ENCODE peak calls at places on chromosomes 3 and 15, in five cellular contexts. One of them, this sample, is unnamed.

GRCh38 chr3:101095703-101096102 is 102.5 kb upstream of the ABI3BP start:
- DNase-seq in stimulated activated CD4-positive, alpha-beta T cell treated with anti-CD3 and anti-CD28 coated beads, Interleukin-4, amount 100 ng/mL, for 48 hours: no peak
- DNase-seq in body of pancreas: no peak
- DNase-seq in GM12864: no peak
- DNase-seq in effector memory CD4-positive, alpha-beta T cell: no peak
- DNase-seq in this sample: no peak

GRCh38 chr3:43773273-43774104 is 82.8 kb downstream of the ABHD5 start:
- DNase-seq in GM12864: no peak
- DNase-seq in stimulated activated CD4-positive, alpha-beta T cell treated with anti-CD3 and anti-CD28 coated beads, Interleukin-4, amount 100 ng/mL, for 48 hours: no peak
- DNase-seq in body of pancreas: no peak
- DNase-seq in effector memory CD4-positive, alpha-beta T cell: peak
- DNase-seq in this sample: no peak

GRCh38 chr3:153783106-153783505 is 338.1 kb upstream of the ARHGEF26 start:
- DNase-seq in GM12864: no peak
- DNase-seq in stimulated activated CD4-positive, alpha-beta T cell treated with anti-CD3 and anti-CD28 coated beads, Interleukin-4, amount 100 ng/mL, for 48 hours: no peak
- DNase-seq in effector memory CD4-positive, alpha-beta T cell: no peak
- DNase-seq in body of pancreas: no peak
- DNase-seq in this sample: no peak

GRCh38 chr3:130820976-130821375 is 72.9 kb upstream of the ATP2C1 start:
- DNase-seq in GM12864: no peak
- DNase-seq in body of pancreas: no peak
- DNase-seq in stimulated activated CD4-positive, alpha-beta T cell treated with anti-CD3 and anti-CD28 coated beads, Interleukin-4, amount 100 ng/mL, for 48 hours: no peak
- DNase-seq in effector memory CD4-positive, alpha-beta T cell: no peak
- DNase-seq in this sample: peak

GRCh38 chr15:101642361-101642760 is 9.8 kb downstream of the TM2D3 start:
- DNase-seq in stimulated activated CD4-positive, alpha-beta T cell treated with anti-CD3 and anti-CD28 coated beads, Interleukin-4, amount 100 ng/mL, for 48 hours: no peak
- DNase-seq in effector memory CD4-positive, alpha-beta T cell: no peak
- DNase-seq in body of pancreas: no peak
- DNase-seq in GM12864: no peak
- DNase-seq in this sample: no peak

GRCh38 chr3:158802399-158803023 is 657 bp downstream of the MFSD1 start:
- DNase-seq in effector memory CD4-positive, alpha-beta T cell: peak
- DNase-seq in stimulated activated CD4-positive, alpha-beta T cell treated with anti-CD3 and anti-CD28 coated beads, Interleukin-4, amount 100 ng/mL, for 48 hours: no peak
- DNase-seq in body of pancreas: no peak
- DNase-seq in GM12864: no peak
- DNase-seq in this sample: peak

GRCh38 chr15:20643024-20643770 is 101.6 kb upstream of the GOLGA6L6 start:
- DNase-seq in stimulated activated CD4-positive, alpha-beta T cell treated with anti-CD3 and anti-CD28 coated beads, Interleukin-4, amount 100 ng/mL, for 48 hours: no peak
- DNase-seq in effector memory CD4-positive, alpha-beta T cell: no peak
- DNase-seq in GM12864: no peak
- DNase-seq in body of pancreas: no peak
- DNase-seq in this sample: no peak

GRCh38 chr15:29039466-29040366 is 153.9 kb downstream of the APBA2 start:
- DNase-seq in effector memory CD4-positive, alpha-beta T cell: no peak
- DNase-seq in stimulated activated CD4-positive, alpha-beta T cell treated with anti-CD3 and anti-CD28 coated beads, Interleukin-4, amount 100 ng/mL, for 48 hours: no peak
- DNase-seq in GM12864: no peak
- DNase-seq in body of pancreas: no peak
- DNase-seq in this sample: no peak

GRCh38 chr3:120471643-120472042 is 20.9 kb upstream of the FSTL1 start:
- DNase-seq in body of pancreas: no peak
- DNase-seq in effector memory CD4-positive, alpha-beta T cell: no peak
- DNase-seq in GM12864: no peak
- DNase-seq in stimulated activated CD4-positive, alpha-beta T cell treated with anti-CD3 and anti-CD28 coated beads, Interleukin-4, amount 100 ng/mL, for 48 hours: no peak
- DNase-seq in this sample: no peak

GRCh38 chr15:59879506-59879905 is 124.6 kb upstream of the FOXB1 start:
- DNase-seq in stimulated activated CD4-positive, alpha-beta T cell treated with anti-CD3 and anti-CD28 coated beads, Interleukin-4, amount 100 ng/mL, for 48 hours: no peak
- DNase-seq in GM12864: no peak
- DNase-seq in body of pancreas: no peak
- DNase-seq in effector memory CD4-positive, alpha-beta T cell: no peak
- DNase-seq in this sample: no peak

GRCh38 chr15:70419046-70419445 is 321.3 kb upstream of the TLE3 start:
- DNase-seq in body of pancreas: no peak
- DNase-seq in effector memory CD4-positive, alpha-beta T cell: no peak
- DNase-seq in GM12864: no peak
- DNase-seq in stimulated activated CD4-positive, alpha-beta T cell treated with anti-CD3 and anti-CD28 coated beads, Interleukin-4, amount 100 ng/mL, for 48 hours: no peak
- DNase-seq in this sample: no peak

GRCh38 chr3:48593337-48593736 is 1.8 kb downstream of the COL7A1 start:
- DNase-seq in GM12864: no peak
- DNase-seq in stimulated activated CD4-positive, alpha-beta T cell treated with anti-CD3 and anti-CD28 coated beads, Interleukin-4, amount 100 ng/mL, for 48 hours: no peak
- DNase-seq in body of pancreas: no peak
- DNase-seq in effector memory CD4-positive, alpha-beta T cell: no peak
- DNase-seq in this sample: no peak

GRCh38 chr3:8589880-8590556 is 54.6 kb downstream of the SSUH2 start:
- DNase-seq in stimulated activated CD4-positive, alpha-beta T cell treated with anti-CD3 and anti-CD28 coated beads, Interleukin-4, amount 100 ng/mL, for 48 hours: no peak
- DNase-seq in effector memory CD4-positive, alpha-beta T cell: no peak
- DNase-seq in body of pancreas: no peak
- DNase-seq in GM12864: no peak
- DNase-seq in this sample: no peak

GRCh38 chr3:153626158-153626557 is 464.1 kb downstream of the RAP2B start:
- DNase-seq in stimulated activated CD4-positive, alpha-beta T cell treated with anti-CD3 and anti-CD28 coated beads, Interleukin-4, amount 100 ng/mL, for 48 hours: no peak
- DNase-seq in effector memory CD4-positive, alpha-beta T cell: no peak
- DNase-seq in GM12864: no peak
- DNase-seq in body of pancreas: no peak
- DNase-seq in this sample: no peak

GRCh38 chr3:194064380-194065118 is 71.4 kb upstream of the HES1 start:
- DNase-seq in effector memory CD4-positive, alpha-beta T cell: no peak
- DNase-seq in body of pancreas: no peak
- DNase-seq in GM12864: no peak
- DNase-seq in stimulated activated CD4-positive, alpha-beta T cell treated with anti-CD3 and anti-CD28 coated beads, Interleukin-4, amount 100 ng/mL, for 48 hours: no peak
- DNase-seq in this sample: no peak

GRCh38 chr3:9247361-9248231 is 1.9 kb downstream of the SRGAP3 start:
- DNase-seq in GM12864: no peak
- DNase-seq in body of pancreas: no peak
- DNase-seq in effector memory CD4-positive, alpha-beta T cell: no peak
- DNase-seq in stimulated activated CD4-positive, alpha-beta T cell treated with anti-CD3 and anti-CD28 coated beads, Interleukin-4, amount 100 ng/mL, for 48 hours: no peak
- DNase-seq in this sample: no peak

GRCh38 chr15:36612063-36612788 is 32.8 kb downstream of the CDIN1 start:
- DNase-seq in GM12864: no peak
- DNase-seq in stimulated activated CD4-positive, alpha-beta T cell treated with anti-CD3 and anti-CD28 coated beads, Interleukin-4, amount 100 ng/mL, for 48 hours: no peak
- DNase-seq in body of pancreas: no peak
- DNase-seq in effector memory CD4-positive, alpha-beta T cell: no peak
- DNase-seq in this sample: peak

GRCh38 chr3:129106320-129106719 is 15.3 kb downstream of the RAB43 start:
- DNase-seq in stimulated activated CD4-positive, alpha-beta T cell treated with anti-CD3 and anti-CD28 coated beads, Interleukin-4, amount 100 ng/mL, for 48 hours: no peak
- DNase-seq in body of pancreas: no peak
- DNase-seq in effector memory CD4-positive, alpha-beta T cell: no peak
- DNase-seq in GM12864: no peak
- DNase-seq in this sample: peak

GRCh38 chr3:131988209-131988608 is 46.6 kb downstream of the CPNE4 start:
- DNase-seq in body of pancreas: no peak
- DNase-seq in stimulated activated CD4-positive, alpha-beta T cell treated with anti-CD3 and anti-CD28 coated beads, Interleukin-4, amount 100 ng/mL, for 48 hours: no peak
- DNase-seq in GM12864: no peak
- DNase-seq in effector memory CD4-positive, alpha-beta T cell: no peak
- DNase-seq in this sample: no peak

GRCh38 chr15:90149609-90150340 is 47.5 kb upstream of the IDH2 start:
- DNase-seq in stimulated activated CD4-positive, alpha-beta T cell treated with anti-CD3 and anti-CD28 coated beads, Interleukin-4, amount 100 ng/mL, for 48 hours: no peak
- DNase-seq in GM12864: no peak
- DNase-seq in effector memory CD4-positive, alpha-beta T cell: no peak
- DNase-seq in body of pancreas: no peak
- DNase-seq in this sample: no peak

GRCh38 chr15:44801368-44801767 is 65.0 kb downstream of the TRIM69 start:
- DNase-seq in body of pancreas: no peak
- DNase-seq in effector memory CD4-positive, alpha-beta T cell: no peak
- DNase-seq in GM12864: no peak
- DNase-seq in stimulated activated CD4-positive, alpha-beta T cell treated with anti-CD3 and anti-CD28 coated beads, Interleukin-4, amount 100 ng/mL, for 48 hours: no peak
- DNase-seq in this sample: no peak

GRCh38 chr3:188807002-188807401 is 364.8 kb upstream of the TPRG1 start:
- DNase-seq in effector memory CD4-positive, alpha-beta T cell: no peak
- DNase-seq in body of pancreas: no peak
- DNase-seq in stimulated activated CD4-positive, alpha-beta T cell treated with anti-CD3 and anti-CD28 coated beads, Interleukin-4, amount 100 ng/mL, for 48 hours: no peak
- DNase-seq in GM12864: no peak
- DNase-seq in this sample: peak

GRCh38 chr3:120566243-120566980 is 29.7 kb upstream of the NDUFB4 start:
- DNase-seq in stimulated activated CD4-positive, alpha-beta T cell treated with anti-CD3 and anti-CD28 coated beads, Interleukin-4, amount 100 ng/mL, for 48 hours: no peak
- DNase-seq in effector memory CD4-positive, alpha-beta T cell: no peak
- DNase-seq in GM12864: no peak
- DNase-seq in body of pancreas: no peak
- DNase-seq in this sample: no peak

GRCh38 chr3:14158370-14158769 is 20.0 kb downstream of the XPC start:
- DNase-seq in stimulated activated CD4-positive, alpha-beta T cell treated with anti-CD3 and anti-CD28 coated beads, Interleukin-4, amount 100 ng/mL, for 48 hours: no peak
- DNase-seq in effector memory CD4-positive, alpha-beta T cell: no peak
- DNase-seq in body of pancreas: no peak
- DNase-seq in GM12864: no peak
- DNase-seq in this sample: no peak

GRCh38 chr3:9721015-9721697 is 10.4 kb upstream of the BRPF1 start:
- DNase-seq in effector memory CD4-positive, alpha-beta T cell: no peak
- DNase-seq in stimulated activated CD4-positive, alpha-beta T cell treated with anti-CD3 and anti-CD28 coated beads, Interleukin-4, amount 100 ng/mL, for 48 hours: no peak
- DNase-seq in GM12864: no peak
- DNase-seq in body of pancreas: no peak
- DNase-seq in this sample: no peak

GRCh38 chr15:71114066-71114680 is 1.1 kb upstream of the THSD4 start:
- DNase-seq in GM12864: no peak
- DNase-seq in stimulated activated CD4-positive, alpha-beta T cell treated with anti-CD3 and anti-CD28 coated beads, Interleukin-4, amount 100 ng/mL, for 48 hours: no peak
- DNase-seq in body of pancreas: no peak
- DNase-seq in effector memory CD4-positive, alpha-beta T cell: no peak
- DNase-seq in this sample: no peak

GRCh38 chr15:71572452-71573053 is 237.8 kb upstream of the NR2E3 start:
- DNase-seq in effector memory CD4-positive, alpha-beta T cell: no peak
- DNase-seq in GM12864: no peak
- DNase-seq in body of pancreas: peak
- DNase-seq in stimulated activated CD4-positive, alpha-beta T cell treated with anti-CD3 and anti-CD28 coated beads, Interleukin-4, amount 100 ng/mL, for 48 hours: no peak
- DNase-seq in this sample: peak

GRCh38 chr3:24829011-24829581 is 334.4 kb upstream of the THRB start:
- DNase-seq in effector memory CD4-positive, alpha-beta T cell: no peak
- DNase-seq in body of pancreas: peak
- DNase-seq in stimulated activated CD4-positive, alpha-beta T cell treated with anti-CD3 and anti-CD28 coated beads, Interleukin-4, amount 100 ng/mL, for 48 hours: no peak
- DNase-seq in GM12864: no peak
- DNase-seq in this sample: no peak

GRCh38 chr3:106030620-106030945 is 161.8 kb upstream of the CBLB start:
- DNase-seq in stimulated activated CD4-positive, alpha-beta T cell treated with anti-CD3 and anti-CD28 coated beads, Interleukin-4, amount 100 ng/mL, for 48 hours: no peak
- DNase-seq in GM12864: no peak
- DNase-seq in effector memory CD4-positive, alpha-beta T cell: no peak
- DNase-seq in body of pancreas: no peak
- DNase-seq in this sample: no peak

GRCh38 chr3:149768704-149769103 is 16.4 kb upstream of the COMMD2 start:
- DNase-seq in stimulated activated CD4-positive, alpha-beta T cell treated with anti-CD3 and anti-CD28 coated beads, Interleukin-4, amount 100 ng/mL, for 48 hours: no peak
- DNase-seq in body of pancreas: no peak
- DNase-seq in effector memory CD4-positive, alpha-beta T cell: no peak
- DNase-seq in GM12864: no peak
- DNase-seq in this sample: no peak

GRCh38 chr3:134378384-134378783 is 4.1 kb upstream of the AMOTL2 start:
- DNase-seq in body of pancreas: peak
- DNase-seq in GM12864: no peak
- DNase-seq in effector memory CD4-positive, alpha-beta T cell: peak
- DNase-seq in stimulated activated CD4-positive, alpha-beta T cell treated with anti-CD3 and anti-CD28 coated beads, Interleukin-4, amount 100 ng/mL, for 48 hours: no peak
- DNase-seq in this sample: no peak